ENCODE peak calls at places on chromosomes 1 and 21, in four cellular contexts. One of them, this sample, is unnamed.

GRCh38 chr1:55718758-55719671 is 503.9 kb upstream of the USP24 start:
- DNase-seq in H9: peak
- DNase-seq in mucosa of descending colon: peak
- DNase-seq in psoas muscle: peak
- DNase-seq in this sample: no peak

GRCh38 chr1:223189903-223190724 is 47.1 kb upstream of the TLR5 start:
- DNase-seq in mucosa of descending colon: no peak
- DNase-seq in psoas muscle: no peak
- DNase-seq in H9: no peak
- DNase-seq in this sample: no peak

GRCh38 chr1:156461781-156462647 is 38.6 kb downstream of the MEF2D start:
- DNase-seq in psoas muscle: no peak
- DNase-seq in mucosa of descending colon: peak
- DNase-seq in H9: no peak
- DNase-seq in this sample: no peak

GRCh38 chr1:94865369-94865768 is 45.2 kb downstream of the SLC44A3 start:
- DNase-seq in H9: no peak
- DNase-seq in mucosa of descending colon: no peak
- DNase-seq in psoas muscle: no peak
- DNase-seq in this sample: no peak

GRCh38 chr1:201468844-201469644 is at the start of gene PHLDA3:
- DNase-seq in psoas muscle: peak
- DNase-seq in mucosa of descending colon: peak
- DNase-seq in H9: peak
- DNase-seq in this sample: peak

GRCh38 chr1:179822107-179822506 is 55.5 kb downstream of the TOR1AIP2 start:
- DNase-seq in psoas muscle: no peak
- DNase-seq in H9: no peak
- DNase-seq in mucosa of descending colon: no peak
- DNase-seq in this sample: no peak

GRCh38 chr1:39102537-39103320 is 76.6 kb downstream of the NDUFS5 start:
- DNase-seq in mucosa of descending colon: no peak
- DNase-seq in H9: peak
- DNase-seq in psoas muscle: no peak
- DNase-seq in this sample: peak

GRCh38 chr1:197862221-197862620 is 40.2 kb upstream of the C1orf53 start:
- DNase-seq in psoas muscle: no peak
- DNase-seq in H9: no peak
- DNase-seq in mucosa of descending colon: no peak
- DNase-seq in this sample: no peak

GRCh38 chr1:151266315-151266714 is 11.8 kb downstream of the PSMD4 start:
- DNase-seq in H9: no peak
- DNase-seq in mucosa of descending colon: no peak
- DNase-seq in psoas muscle: no peak
- DNase-seq in this sample: no peak

GRCh38 chr21:26067836-26068401 is 102.7 kb downstream of the APP start:
- DNase-seq in psoas muscle: no peak
- DNase-seq in H9: no peak
- DNase-seq in mucosa of descending colon: no peak
- DNase-seq in this sample: no peak

GRCh38 chr1:92118826-92119225 is 38.7 kb downstream of the BTBD8 start:
- DNase-seq in H9: no peak
- DNase-seq in mucosa of descending colon: no peak
- DNase-seq in psoas muscle: no peak
- DNase-seq in this sample: no peak

GRCh38 chr1:29747136-29747670 is 510.9 kb downstream of the PTPRU start:
- DNase-seq in psoas muscle: no peak
- DNase-seq in mucosa of descending colon: no peak
- DNase-seq in H9: no peak
- DNase-seq in this sample: no peak

GRCh38 chr1:203628997-203629508 is 2.4 kb downstream of the ATP2B4 start:
- DNase-seq in mucosa of descending colon: no peak
- DNase-seq in psoas muscle: no peak
- DNase-seq in H9: no peak
- DNase-seq in this sample: no peak

GRCh38 chr1:61119085-61119484 is 36.7 kb downstream of the NFIA start:
- DNase-seq in psoas muscle: no peak
- DNase-seq in H9: no peak
- DNase-seq in mucosa of descending colon: no peak
- DNase-seq in this sample: no peak

GRCh38 chr1:229279242-229279641 is 8.3 kb downstream of the RAB4A start:
- DNase-seq in mucosa of descending colon: no peak
- DNase-seq in H9: no peak
- DNase-seq in psoas muscle: no peak
- DNase-seq in this sample: no peak

GRCh38 chr1:209207701-209208286 is 375.7 kb upstream of the CAMK1G start:
- DNase-seq in mucosa of descending colon: peak
- DNase-seq in psoas muscle: peak
- DNase-seq in H9: peak
- DNase-seq in this sample: peak

GRCh38 chr1:243850013-243850367 is at the start of gene AKT3:
- DNase-seq in H9: peak
- DNase-seq in mucosa of descending colon: no peak
- DNase-seq in psoas muscle: no peak
- DNase-seq in this sample: peak

GRCh38 chr1:7745783-7746182 is 25.3 kb upstream of the VAMP3 start:
- DNase-seq in psoas muscle: no peak
- DNase-seq in mucosa of descending colon: no peak
- DNase-seq in H9: no peak
- DNase-seq in this sample: no peak

GRCh38 chr1:30700528-30701265 is 22.7 kb downstream of the MATN1 start:
- DNase-seq in psoas muscle: peak
- DNase-seq in H9: no peak
- DNase-seq in mucosa of descending colon: no peak
- DNase-seq in this sample: no peak

GRCh38 chr1:9643351-9644256 is 7.9 kb upstream of the PIK3CD start:
- DNase-seq in H9: no peak
- DNase-seq in psoas muscle: no peak
- DNase-seq in mucosa of descending colon: no peak
- DNase-seq in this sample: no peak

GRCh38 chr1:110874303-110875215 is 1.6 kb downstream of the CD53 start:
- DNase-seq in H9: no peak
- DNase-seq in mucosa of descending colon: no peak
- DNase-seq in psoas muscle: no peak
- DNase-seq in this sample: no peak

GRCh38 chr1:2143814-2144500 is 50.6 kb downstream of the FAAP20 start:
- DNase-seq in mucosa of descending colon: peak
- DNase-seq in H9: no peak
- DNase-seq in psoas muscle: peak
- DNase-seq in this sample: no peak

GRCh38 chr1:101302831-101303511 is 66.2 kb downstream of the S1PR1 start:
- DNase-seq in mucosa of descending colon: no peak
- DNase-seq in H9: no peak
- DNase-seq in psoas muscle: no peak
- DNase-seq in this sample: no peak

GRCh38 chr1:62384276-62385005 is 52.4 kb upstream of the USP1 start:
- DNase-seq in H9: no peak
- DNase-seq in psoas muscle: no peak
- DNase-seq in mucosa of descending colon: no peak
- DNase-seq in this sample: no peak

GRCh38 chr1:149845416-149845815 is 54.0 kb upstream of the BOLA1 start:
- DNase-seq in mucosa of descending colon: no peak
- DNase-seq in H9: peak
- DNase-seq in psoas muscle: no peak
- DNase-seq in this sample: no peak

GRCh38 chr1:27284425-27285287 is 37.3 kb upstream of the TMEM222 start:
- DNase-seq in H9: peak
- DNase-seq in mucosa of descending colon: peak
- DNase-seq in psoas muscle: peak
- DNase-seq in this sample: peak

GRCh38 chr1:155636397-155637153 is 26.6 kb downstream of the MSTO1 start:
- DNase-seq in mucosa of descending colon: no peak
- DNase-seq in psoas muscle: no peak
- DNase-seq in H9: no peak
- DNase-seq in this sample: no peak

GRCh38 chr21:28235169-28235892 is 757.3 kb downstream of the LTN1 start:
- DNase-seq in mucosa of descending colon: no peak
- DNase-seq in psoas muscle: no peak
- DNase-seq in H9: peak
- DNase-seq in this sample: no peak

GRCh38 chr21:35005077-35005476 is 44.0 kb downstream of the RUNX1 start:
- DNase-seq in mucosa of descending colon: no peak
- DNase-seq in psoas muscle: no peak
- DNase-seq in H9: no peak
- DNase-seq in this sample: no peak

GRCh38 chr21:42162831-42163510 is 56.0 kb upstream of the ABCG1 start:
- DNase-seq in H9: no peak
- DNase-seq in psoas muscle: no peak
- DNase-seq in mucosa of descending colon: no peak
- DNase-seq in this sample: no peak

GRCh38 chr1:185144233-185144632 is 12.5 kb downstream of the TRMT1L start:
- DNase-seq in H9: no peak
- DNase-seq in mucosa of descending colon: no peak
- DNase-seq in psoas muscle: no peak
- DNase-seq in this sample: no peak

DNA sequence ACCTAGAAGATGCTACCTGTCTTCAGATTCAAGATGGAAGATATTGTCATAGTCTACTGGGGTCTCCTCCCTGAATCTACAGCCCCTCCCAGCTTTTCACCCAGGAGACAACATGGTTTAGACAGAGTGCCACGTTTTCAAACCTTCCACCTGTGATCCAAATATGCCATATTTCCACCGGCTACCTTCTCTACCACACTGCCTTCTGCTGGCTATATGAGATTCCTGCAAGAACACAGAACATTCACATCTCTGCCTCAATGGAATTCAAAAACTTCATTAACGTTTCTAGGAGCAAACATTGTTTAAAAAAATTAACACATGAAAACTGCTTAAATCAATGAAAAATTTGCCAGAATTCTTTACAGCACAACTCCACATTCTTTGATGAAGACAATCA is 12.9 kb upstream of the LELP1 start:
- DNase-seq in psoas muscle: no peak
- DNase-seq in mucosa of descending colon: no peak
- DNase-seq in H9: no peak
- DNase-seq in this sample: no peak
- TF ChIP-seq CTCF in psoas muscle: no peak
- TF ChIP-seq CTCF in mucosa of descending colon: no peak
- TF ChIP-seq CTCF in H9: peak
- TF ChIP-seq CTCF in this sample: no peak

DNA sequence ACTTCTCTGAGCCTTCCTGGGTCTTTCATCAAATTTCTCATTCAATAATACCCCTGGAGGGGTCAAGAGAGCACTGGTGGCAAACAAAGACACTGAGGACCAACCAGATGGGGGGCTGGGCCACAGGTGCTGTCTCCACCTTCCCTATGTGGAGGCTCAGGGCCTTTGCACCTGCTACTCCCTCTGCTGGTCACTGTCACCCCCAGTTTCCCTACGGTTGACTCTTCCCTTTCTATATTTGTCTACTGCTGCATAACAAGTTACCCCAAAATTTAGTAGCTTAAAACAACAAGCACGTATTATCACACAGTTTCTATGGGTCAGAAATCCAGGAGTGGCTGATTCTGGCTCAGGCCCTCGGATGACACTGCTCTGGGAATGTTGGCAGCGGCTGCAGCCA is 138.8 kb upstream of the RUNX3 start:
- DNase-seq in mucosa of descending colon: no peak
- DNase-seq in H9: no peak
- DNase-seq in psoas muscle: no peak
- DNase-seq in this sample: no peak
- TF ChIP-seq CTCF in mucosa of descending colon: no peak
- TF ChIP-seq CTCF in H9: peak
- TF ChIP-seq CTCF in psoas muscle: no peak
- TF ChIP-seq CTCF in this sample: no peak

GRCh38 chr1:18703041-18703621 is 72.5 kb downstream of the PAX7 start:
- DNase-seq in psoas muscle: no peak
- DNase-seq in mucosa of descending colon: no peak
- DNase-seq in H9: peak
- DNase-seq in this sample: peak
- TF ChIP-seq CTCF in psoas muscle: no peak
- TF ChIP-seq CTCF in mucosa of descending colon: no peak
- TF ChIP-seq CTCF in H9: peak
- TF ChIP-seq CTCF in this sample: no peak

DNA sequence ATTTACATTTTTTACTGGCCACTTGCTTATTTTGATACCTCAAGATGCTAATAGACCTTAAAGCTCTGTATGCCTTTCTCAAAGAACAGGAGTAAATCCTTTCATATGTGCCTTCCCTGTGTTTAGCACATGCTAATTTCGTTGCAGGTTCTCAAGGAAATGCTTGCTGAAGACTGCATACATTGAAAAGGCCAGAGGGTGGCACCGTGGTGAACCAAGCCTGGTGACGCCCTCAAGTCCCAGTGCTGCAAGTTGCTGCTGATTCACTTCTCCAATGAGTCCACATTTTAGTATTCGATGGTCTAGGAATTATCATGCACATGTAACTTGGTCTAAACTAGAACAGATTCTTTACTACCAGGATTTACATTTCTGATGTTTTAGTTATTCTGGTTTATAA is 94.1 kb downstream of the CLDN17 start:
- DNase-seq in mucosa of descending colon: peak
- DNase-seq in psoas muscle: no peak
- DNase-seq in H9: peak
- DNase-seq in this sample: peak
- TF ChIP-seq CTCF in mucosa of descending colon: no peak
- TF ChIP-seq CTCF in psoas muscle: no peak
- TF ChIP-seq CTCF in H9: peak
- TF ChIP-seq CTCF in this sample: peak

GRCh38 chr1:35706846-35707245 is 11.8 kb downstream of the C1orf216 start:
- DNase-seq in H9: peak
- DNase-seq in psoas muscle: no peak
- DNase-seq in mucosa of descending colon: no peak
- DNase-seq in this sample: no peak

GRCh38 chr1:35707253-35708178 is 11.2 kb downstream of the C1orf216 start:
- DNase-seq in psoas muscle: peak
- DNase-seq in mucosa of descending colon: peak
- DNase-seq in H9: peak
- DNase-seq in this sample: peak

GRCh38 chr1:35708179-35708891 is 10.3 kb downstream of the C1orf216 start:
- DNase-seq in psoas muscle: no peak
- DNase-seq in mucosa of descending colon: no peak
- DNase-seq in H9: peak
- DNase-seq in this sample: no peak

GRCh38 chr1:35702540-35702939 is 16.1 kb downstream of the C1orf216 start:
- DNase-seq in mucosa of descending colon: no peak
- DNase-seq in H9: no peak
- DNase-seq in psoas muscle: no peak
- DNase-seq in this sample: no peak
- TF ChIP-seq CTCF in mucosa of descending colon: no peak
- TF ChIP-seq CTCF in H9: peak
- TF ChIP-seq CTCF in psoas muscle: no peak
- TF ChIP-seq CTCF in this sample: no peak

GRCh38 chr1:37448691-37449417 is 25.5 kb upstream of the ZC3H12A start:
- DNase-seq in H9: no peak
- DNase-seq in mucosa of descending colon: no peak
- DNase-seq in psoas muscle: no peak
- DNase-seq in this sample: no peak

GRCh38 chr1:37446874-37447273 is 27.5 kb upstream of the ZC3H12A start:
- DNase-seq in H9: no peak
- DNase-seq in mucosa of descending colon: no peak
- DNase-seq in psoas muscle: no peak
- DNase-seq in this sample: no peak

GRCh38 chr1:37449936-37450335 is 24.4 kb upstream of the ZC3H12A start:
- DNase-seq in H9: peak
- DNase-seq in psoas muscle: no peak
- DNase-seq in mucosa of descending colon: no peak
- DNase-seq in this sample: no peak

GRCh38 chr1:37452416-37452815 is 22.0 kb upstream of the ZC3H12A start:
- DNase-seq in mucosa of descending colon: no peak
- DNase-seq in H9: peak
- DNase-seq in psoas muscle: no peak
- DNase-seq in this sample: no peak

GRCh38 chr1:37448185-37448584 is 26.2 kb upstream of the ZC3H12A start:
- DNase-seq in psoas muscle: no peak
- DNase-seq in H9: peak
- DNase-seq in mucosa of descending colon: no peak
- DNase-seq in this sample: no peak
- TF ChIP-seq CTCF in psoas muscle: no peak
- TF ChIP-seq CTCF in H9: peak
- TF ChIP-seq CTCF in mucosa of descending colon: no peak
- TF ChIP-seq CTCF in this sample: no peak

This sample was measured in nephron progenitor cell.